ENCODE peak calls at places on chromosome 21, in nine cellular contexts. B is HCT116, H is NB4, N is ovary, D is suprapubic skin, M is Peyer's patch, V is IMR-90, P is heart left ventricle, Q is tibial nerve. L is an unnamed sample.

GRCh38 chr21:34796518-34797201 is 127.9 kb downstream of the CLIC6 start:
- DNase-seq in V (no peak), D (no peak), M (no peak), N (no peak), H (no peak), Q (no peak), B (peak), P (no peak), L (no peak)

GRCh38 chr21:17101696-17102095 is 411.1 kb upstream of the CXADR start:
- DNase-seq in V (no peak), M (no peak), D (no peak), Q (no peak), N (no peak), H (no peak), P (no peak), B (no peak), L (no peak)

GRCh38 chr21:39533545-39534226 is 79.1 kb upstream of the B3GALT5 start:
- DNase-seq in N (no peak), V (no peak), M (no peak), D (no peak), P (no peak), H (no peak), Q (no peak), B (no peak), L (no peak)

GRCh38 chr21:41722052-41723018 is 44.5 kb downstream of the RIPK4 start:
- DNase-seq in P (no peak), H (no peak), N (no peak), Q (no peak), D (no peak), M (no peak), B (no peak), V (no peak), L (no peak)

GRCh38 chr21:34364921-34365320 is 1.1 kb downstream of the KCNE2 start:
- DNase-seq in N (no peak), Q (no peak), P (no peak), M (peak), D (no peak), B (no peak), V (no peak), H (no peak), L (no peak)

GRCh38 chr21:16159213-16159970 is 429.6 kb downstream of the USP25 start:
- DNase-seq in D (no peak), M (no peak), B (no peak), V (peak), P (no peak), N (no peak), Q (no peak), H (no peak), L (no peak)

GRCh38 chr21:26513212-26513611 is 59.9 kb downstream of the CYYR1 start:
- DNase-seq in Q (no peak), V (no peak), M (no peak), D (no peak), B (no peak), H (no peak), N (no peak), P (no peak), L (no peak)

GRCh38 chr21:27168084-27168483 is 201.2 kb upstream of the ADAMTS5 start:
- DNase-seq in H (no peak), N (no peak), D (no peak), V (peak), Q (no peak), B (no peak), M (no peak), P (no peak), L (no peak)

GRCh38 chr21:26732442-26733221 is 112.6 kb downstream of the ADAMTS1 start:
- DNase-seq in Q (peak), M (peak), P (no peak), H (peak), D (no peak), B (no peak), V (peak), N (peak), L (no peak)

GRCh38 chr21:45336535-45336810 is 48.8 kb upstream of the POFUT2 start:
- DNase-seq in Q (no peak), B (no peak), V (no peak), D (peak), H (no peak), M (no peak), N (no peak), P (no peak), L (no peak)
- TF ChIP-seq CTCF in Q (no peak), B (no peak), V (no peak), D (no peak), H (no peak), M (no peak), N (no peak), P (no peak), L (no peak)

GRCh38 chr21:38477241-38477640 is 21.0 kb downstream of the ERG start:
- DNase-seq in P (no peak), B (no peak), H (peak), Q (no peak), V (no peak), D (no peak), N (no peak), M (no peak), L (no peak)

GRCh38 chr21:38474796-38475195 is 23.5 kb downstream of the ERG start:
- DNase-seq in B (no peak), V (no peak), N (no peak), D (no peak), H (no peak), M (no peak), P (no peak), Q (no peak), L (no peak)

GRCh38 chr21:38474124-38474523 is 24.2 kb downstream of the ERG start:
- DNase-seq in P (no peak), N (no peak), Q (no peak), D (no peak), B (no peak), H (peak), V (no peak), M (no peak), L (no peak)

GRCh38 chr21:38476385-38476784 is 21.9 kb downstream of the ERG start:
- DNase-seq in Q (no peak), H (peak), N (no peak), B (no peak), V (no peak), M (no peak), P (no peak), D (no peak), L (no peak)

DNA sequence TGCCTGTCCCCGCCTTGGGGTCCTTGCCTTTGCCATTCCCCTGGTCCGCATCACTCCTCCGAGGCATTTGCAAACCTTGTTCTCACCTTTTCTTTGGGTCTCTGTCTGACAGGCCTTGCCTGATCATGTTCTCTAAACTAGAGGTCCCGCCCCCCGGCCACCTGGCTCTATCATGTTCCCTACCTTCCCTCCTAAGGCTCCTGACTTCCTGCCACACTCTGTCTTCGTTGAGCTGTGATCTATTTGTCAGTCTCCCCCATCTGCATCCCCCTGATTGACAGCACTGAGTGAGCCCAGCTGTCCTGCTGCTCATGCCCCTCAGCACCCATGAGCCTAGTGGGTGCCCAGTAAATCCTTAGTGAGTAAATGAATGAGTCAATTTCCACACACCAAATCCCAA is 22.8 kb downstream of the ERG start:
- DNase-seq in V (no peak), M (no peak), D (no peak), Q (no peak), N (no peak), H (peak), B (no peak), P (no peak), L (no peak)
- TF ChIP-seq POLR2A in V (no peak), M (no peak), D (no peak), Q (no peak), N (no peak), H (no peak), B (no peak), P (no peak), L (no peak)

GRCh38 chr21:45086342-45086958 is 12.1 kb downstream of the ADARB1 start:
- DNase-seq in V (no peak), D (no peak), P (no peak), M (no peak), B (no peak), H (peak), Q (no peak), N (no peak), L (no peak)
- H3K4me3 ChIP-seq in V (no peak), D (no peak), P (no peak), M (no peak), B (no peak), H (no peak), Q (no peak), N (no peak), L (no peak)

DNA sequence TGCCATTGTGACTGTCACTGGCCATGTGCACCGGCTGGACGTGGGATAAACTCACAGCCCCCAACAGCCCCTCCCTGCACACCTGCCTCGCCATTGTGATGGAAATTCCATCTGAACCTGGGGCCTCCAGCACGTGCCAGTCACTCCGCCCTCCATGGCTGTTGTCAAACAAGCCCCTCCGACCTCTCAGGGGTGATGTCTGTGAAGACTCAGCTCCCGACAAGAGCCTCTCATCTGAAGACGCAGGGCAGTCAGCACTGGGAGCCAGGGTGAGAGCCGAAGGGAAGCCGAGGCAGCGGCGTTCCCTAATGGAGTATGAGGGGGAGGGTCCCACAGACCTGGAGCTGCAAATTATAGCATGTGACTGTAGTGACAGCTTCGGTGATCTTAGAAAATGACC is 1.4 kb upstream of the KRTAP10-2 start:
- DNase-seq in V (no peak), N (no peak), B (no peak), M (peak), H (no peak), P (no peak), D (no peak), Q (no peak), L (no peak)
- TF ChIP-seq CTCF in V (no peak), N (no peak), B (no peak), M (no peak), H (no peak), P (no peak), D (no peak), Q (no peak), L (no peak)

DNA sequence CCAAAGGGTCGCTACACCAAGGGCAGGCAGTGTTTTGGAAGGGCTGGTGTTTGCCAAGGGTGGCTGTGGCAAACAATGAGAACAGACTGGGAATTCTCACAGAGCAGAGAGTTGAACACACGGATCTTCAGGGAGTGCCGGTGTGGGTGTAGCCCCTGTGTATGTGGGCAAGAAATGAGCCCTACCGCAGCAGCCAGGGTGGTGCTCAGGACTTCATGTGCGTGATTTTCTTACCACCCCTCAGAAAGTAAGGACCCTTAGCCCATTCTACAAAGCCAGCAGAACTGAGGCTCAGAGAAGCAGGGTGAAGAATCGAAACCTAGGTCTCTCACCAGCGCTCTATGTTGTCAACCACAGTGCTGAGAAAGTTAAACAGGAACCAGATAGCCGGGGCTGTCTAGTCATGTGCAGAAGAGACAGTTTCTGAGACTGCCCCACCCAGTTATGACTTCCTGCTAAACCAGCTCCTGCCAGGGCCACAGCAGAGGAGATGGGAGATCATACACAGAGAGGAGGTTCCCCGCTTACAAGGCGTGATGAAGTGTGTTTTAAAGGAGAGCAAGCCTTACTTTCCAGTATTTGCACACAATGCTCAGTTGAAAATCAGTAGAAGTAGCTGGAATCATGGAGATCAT is 21.9 kb upstream of the MORC3 start:
- DNase-seq in P (no peak), Q (no peak), N (no peak), H (peak), B (no peak), M (peak), V (peak), D (peak), L (peak)
- TF ChIP-seq POLR2A in P (no peak), Q (no peak), N (no peak), H (peak), B (no peak), M (no peak), V (no peak), D (peak), L (no peak)

GRCh38 chr21:44845418-44846200 is 27.7 kb upstream of the SUMO3 start:
- DNase-seq in H (peak), B (no peak), N (no peak), Q (peak), P (peak), M (peak), V (peak), D (no peak), L (no peak)
- H3K4me3 ChIP-seq in H (peak), B (peak), N (peak), Q (peak), P (no peak), M (no peak), V (peak), D (peak), L (peak)

DNA sequence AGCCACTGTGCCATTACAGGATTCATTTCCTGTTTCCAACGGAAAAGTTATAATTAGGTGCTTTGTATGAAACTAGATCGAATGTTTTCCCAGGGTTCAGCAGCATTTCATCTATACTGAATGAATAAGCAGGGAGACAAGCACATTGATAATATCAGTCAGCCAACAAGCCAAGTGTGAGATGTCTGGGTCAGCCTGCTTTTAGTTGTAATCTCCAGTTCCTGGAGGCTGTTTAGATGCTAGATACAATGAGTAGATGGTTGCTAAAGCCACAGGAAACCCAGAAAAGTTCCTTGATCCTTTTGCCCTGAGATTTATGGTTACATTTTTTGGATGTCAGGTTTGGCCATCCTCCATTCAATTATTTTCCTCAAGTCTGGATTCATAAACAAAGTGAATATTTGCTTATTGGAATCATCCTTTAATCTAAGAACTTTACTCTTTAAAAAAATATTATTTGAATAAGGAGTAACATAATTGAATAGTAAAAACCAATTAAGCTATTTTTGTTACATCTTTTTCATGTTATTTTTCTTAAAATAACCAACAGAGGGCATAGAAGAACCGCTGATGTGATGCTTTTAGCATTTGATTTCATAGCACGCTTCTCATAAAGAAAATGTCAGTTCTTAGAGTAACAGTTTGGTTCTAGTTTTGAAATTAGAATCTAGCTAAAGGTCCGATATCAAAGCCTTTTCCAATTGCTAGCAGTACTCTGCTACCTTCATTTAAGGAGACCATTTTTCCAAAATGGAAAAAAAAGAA is 76.6 kb downstream of the HSPA13 start:
- DNase-seq in N (no peak), D (no peak), P (no peak), V (peak), B (no peak), H (peak), Q (no peak), M (no peak), L (no peak)
- TF ChIP-seq CTCF in N (no peak), D (no peak), P (peak), V (peak), B (no peak), H (no peak), Q (peak), M (peak), L (no peak)

GRCh38 chr21:29074007-29074376 is 544 bp upstream of the CCT8 start:
- DNase-seq in D (no peak), B (no peak), Q (no peak), N (no peak), M (no peak), P (no peak), H (no peak), V (no peak), L (no peak)

GRCh38 chr21:29075706-29076447 is 2.4 kb upstream of the CCT8 start:
- DNase-seq in M (no peak), P (no peak), B (peak), D (no peak), H (no peak), V (peak), Q (no peak), N (no peak), L (no peak)

GRCh38 chr21:29072873-29073221 is 601 bp downstream of the CCT8 start:
- DNase-seq in D (no peak), H (peak), V (peak), N (no peak), Q (no peak), M (no peak), P (no peak), B (no peak), L (no peak)

GRCh38 chr21:29074783-29075182 is 1.3 kb upstream of the CCT8 start:
- DNase-seq in Q (no peak), V (no peak), N (no peak), H (no peak), B (no peak), M (no peak), D (no peak), P (no peak), L (no peak)

GRCh38 chr21:29073222-29074006 is at the start of gene CCT8:
- DNase-seq in Q (peak), D (peak), H (peak), P (peak), B (peak), V (peak), N (peak), M (peak), L (peak)
- TF ChIP-seq POLR2A in Q (peak), D (peak), H (peak), P (peak), B (peak), V (peak), N (peak), M (peak), L (peak)

GRCh38 chr21:31182231-31183129 is 144.2 kb upstream of the KRTAP19-8 start:
- DNase-seq in N (no peak), P (no peak), Q (no peak), V (no peak), B (no peak), M (no peak), H (no peak), D (no peak), L (no peak)
- H3K4me3 ChIP-seq in N (no peak), P (no peak), Q (no peak), V (no peak), B (no peak), M (no peak), H (no peak), D (no peak), L (no peak)

L was measured in esophagus squamous epithelium.